ENCODE peak calls at places on chromosomes 7 and 10, in six cellular contexts. F, P, A, R, G and S are unnamed samples.

GRCh38 chr7:45897042-45897690 is 8.9 kb downstream of the IGFBP1 start:
- DNase-seq in F (no peak), R (no peak), P (no peak), G (no peak), A (peak), S (no peak)

GRCh38 chr7:159231017-159231416 is 86.3 kb upstream of the VIPR2 start:
- DNase-seq in G (no peak), F (no peak), R (no peak), P (no peak), A (no peak), S (no peak)

GRCh38 chr10:102352066-102352715 is 43.3 kb upstream of the NFKB2 start:
- DNase-seq in G (peak), P (peak), A (peak), F (peak), R (peak), S (peak)

GRCh38 chr10:133012573-133013359 is 70.4 kb upstream of the CFAP46 start:
- DNase-seq in P (peak), R (no peak), A (no peak), F (no peak), G (no peak), S (no peak)

GRCh38 chr7:76260171-76260703 is 42.2 kb upstream of the HSPB1 start:
- DNase-seq in P (peak), G (no peak), A (no peak), R (peak), F (peak), S (peak)

GRCh38 chr7:100483728-100484635 is at the start of gene NYAP1:
- DNase-seq in R (peak), F (no peak), A (peak), G (peak), P (peak), S (peak)

GRCh38 chr7:23863209-23863798 is 153.3 kb downstream of the STK31 start:
- DNase-seq in G (no peak), A (peak), F (peak), P (no peak), R (no peak), S (no peak)

GRCh38 chr7:96591159-96591899 is 118.3 kb downstream of the SEM1 start:
- DNase-seq in F (no peak), A (no peak), P (no peak), R (no peak), G (no peak), S (no peak)

GRCh38 chr7:71638108-71638507 is 506.2 kb downstream of the GALNT17 start:
- DNase-seq in A (no peak), P (peak), G (no peak), F (no peak), R (no peak), S (no peak)

GRCh38 chr7:71630521-71630920 is 498.6 kb downstream of the GALNT17 start:
- DNase-seq in A (no peak), R (no peak), G (no peak), P (no peak), F (no peak), S (no peak)

GRCh38 chr7:71637578-71637977 is 505.6 kb downstream of the GALNT17 start:
- DNase-seq in F (no peak), A (no peak), R (no peak), G (no peak), P (peak), S (no peak)

GRCh38 chr7:71636329-71636728 is 504.4 kb downstream of the GALNT17 start:
- DNase-seq in R (no peak), P (no peak), G (no peak), A (no peak), F (no peak), S (peak)

DNA sequence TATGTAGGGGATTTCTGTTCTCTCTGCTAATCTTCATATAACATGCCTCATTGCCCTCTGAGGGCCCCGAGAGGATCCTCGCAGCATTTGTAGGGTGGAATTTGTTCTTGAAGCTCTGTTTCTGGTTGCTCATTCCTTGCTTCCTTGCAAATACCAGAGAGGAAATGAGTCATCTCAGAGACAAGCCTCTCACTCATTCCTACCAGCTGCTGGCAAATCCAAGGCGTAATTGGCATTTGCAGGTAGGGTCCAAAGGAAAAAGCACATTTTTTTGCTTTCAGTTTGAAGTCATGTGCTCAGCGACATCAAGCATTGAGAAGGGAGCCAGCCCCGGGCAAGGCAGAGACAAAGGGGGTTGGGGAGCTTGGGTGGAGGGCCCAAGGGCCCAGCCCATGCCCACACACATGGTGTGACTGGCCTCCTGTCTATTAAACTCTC is 501.6 kb downstream of the GALNT17 start:
- DNase-seq in P (peak), F (no peak), R (no peak), G (no peak), A (peak), S (peak)
- H3K27ac ChIP-seq in P (no peak), F (no peak), R (peak), G (peak), A (no peak), S (no peak)

GRCh38 chr10:60849217-60849616 is 70.9 kb downstream of the CDK1 start:
- DNase-seq in P (no peak), G (peak), F (no peak), A (no peak), R (no peak), S (no peak)

GRCh38 chr10:60845038-60845437 is 66.8 kb downstream of the CDK1 start:
- DNase-seq in G (no peak), F (no peak), A (no peak), R (no peak), P (no peak), S (no peak)

GRCh38 chr10:60848126-60848525 is 69.8 kb downstream of the CDK1 start:
- DNase-seq in A (peak), F (no peak), G (peak), P (peak), R (no peak), S (peak)

GRCh38 chr10:60848680-60849079 is 70.4 kb downstream of the CDK1 start:
- DNase-seq in R (no peak), G (peak), P (no peak), F (no peak), A (no peak), S (no peak)

DNA sequence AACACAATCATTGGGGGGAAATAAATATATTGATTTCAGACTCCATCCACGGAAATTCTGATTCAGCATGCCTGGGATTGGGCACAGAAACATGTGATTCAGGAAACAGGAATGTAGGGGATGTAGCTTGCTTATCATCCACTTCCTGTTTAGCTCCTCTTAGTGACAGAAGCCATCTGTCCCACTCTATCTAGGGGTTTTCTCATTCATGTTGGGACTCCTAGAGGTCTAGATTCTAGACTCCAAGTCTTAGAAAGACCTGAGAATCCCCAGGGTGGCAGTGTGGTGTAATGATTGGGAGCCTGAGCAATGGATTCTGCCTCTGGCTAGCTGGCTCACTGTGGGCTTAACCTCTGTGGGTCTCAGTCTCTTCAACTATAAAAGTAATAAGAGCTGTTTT is 67.9 kb downstream of the CDK1 start:
- DNase-seq in R (no peak), G (no peak), A (peak), F (peak), P (peak), S (no peak)
- TF ChIP-seq CTCF in R (no peak), G (no peak), A (peak), F (peak), P (no peak), S (no peak)

DNA sequence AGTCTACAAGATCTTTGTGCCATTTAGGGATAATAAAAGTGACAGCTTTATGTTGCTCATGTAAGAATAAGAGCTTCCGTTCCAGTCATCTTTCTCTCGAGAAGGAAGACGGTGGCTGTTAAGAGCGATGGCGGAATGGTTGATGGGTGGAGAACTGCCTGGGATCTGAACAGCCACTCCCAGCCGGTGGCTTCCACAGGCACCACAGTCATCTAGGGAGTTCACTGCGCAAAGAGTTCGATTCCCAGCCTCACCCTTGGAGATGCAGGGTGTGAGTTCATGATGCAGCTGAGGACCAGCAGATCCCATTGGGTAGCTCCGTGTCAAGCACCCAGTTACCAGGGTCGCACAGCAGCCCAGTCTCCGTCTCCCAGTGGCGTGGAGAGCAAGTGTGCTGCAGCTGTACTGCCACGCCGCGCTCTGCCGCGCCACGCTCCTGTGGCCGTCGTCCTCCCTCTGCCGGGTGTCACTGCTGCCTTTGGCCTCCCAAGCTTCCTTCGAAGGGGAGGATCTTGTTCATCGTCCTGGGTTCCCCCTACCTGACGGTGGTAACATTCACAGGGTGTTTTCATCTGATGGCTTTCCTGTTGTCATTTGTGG is 7.8 kb downstream of the SUN1 start:
- DNase-seq in G (no peak), F (no peak), A (no peak), R (no peak), P (no peak), S (no peak)
- TF ChIP-seq POLR2A in G (no peak), F (no peak), A (no peak), R (no peak), P (no peak), S (no peak)

DNA sequence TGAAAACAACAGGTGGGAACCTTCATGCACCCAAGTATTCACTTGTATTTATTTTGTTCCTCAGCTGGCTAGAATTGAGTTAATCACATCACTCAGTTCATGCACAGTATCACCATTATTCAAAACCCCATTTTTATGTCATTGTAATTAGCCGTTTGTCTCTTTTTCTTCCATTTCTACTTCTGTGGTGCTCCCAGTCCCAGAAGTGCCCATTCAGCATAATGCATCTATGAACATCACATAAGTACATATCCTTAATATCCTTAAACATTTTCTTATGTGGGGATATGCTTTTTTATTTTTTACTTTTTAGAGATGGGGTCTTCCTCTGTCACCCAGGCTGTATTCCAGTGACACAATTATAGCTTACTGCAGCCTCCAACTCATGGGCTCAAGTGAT is 510.9 kb upstream of the MGMT start:
- DNase-seq in G (no peak), R (no peak), F (no peak), P (no peak), A (no peak), S (no peak)
- H3K27ac ChIP-seq in G (no peak), R (no peak), F (no peak), P (no peak), A (no peak), S (no peak)

DNA sequence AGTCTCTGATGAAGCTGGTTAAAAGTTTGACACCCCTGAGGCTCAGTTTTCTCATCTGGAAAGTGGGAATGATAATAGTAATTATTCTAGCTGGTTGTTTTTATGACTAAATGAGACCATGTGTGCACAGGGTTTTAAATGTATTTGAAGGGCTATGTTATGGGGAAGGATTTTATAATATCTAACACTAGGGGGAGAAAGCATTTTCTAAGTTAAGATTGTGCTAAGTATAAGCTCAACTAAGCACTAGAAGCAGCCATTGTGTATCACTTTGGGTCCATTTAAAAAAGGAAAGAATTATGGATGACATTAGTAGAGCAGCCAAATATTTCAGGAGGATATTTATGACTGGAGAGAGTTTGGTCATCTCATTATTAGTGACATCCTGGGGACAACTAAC is 49.5 kb upstream of the CREB5 start:
- DNase-seq in A (no peak), R (no peak), P (no peak), G (no peak), F (no peak), S (no peak)
- TF ChIP-seq CTCF in A (no peak), R (peak), P (no peak), G (no peak), F (peak), S (no peak)

GRCh38 chr7:124785994-124786393 is 20.4 kb upstream of the GPR37 start:
- DNase-seq in A (no peak), P (no peak), G (no peak), F (no peak), R (no peak), S (no peak)

GRCh38 chr7:124791876-124792446 is 26.4 kb upstream of the GPR37 start:
- DNase-seq in P (no peak), F (no peak), G (no peak), R (no peak), A (peak), S (no peak)

GRCh38 chr7:124791426-124791825 is 25.8 kb upstream of the GPR37 start:
- DNase-seq in R (no peak), G (no peak), A (no peak), P (no peak), F (no peak), S (no peak)

GRCh38 chr7:124784879-124785818 is 19.6 kb upstream of the GPR37 start:
- DNase-seq in P (peak), A (peak), R (no peak), G (peak), F (peak), S (peak)

GRCh38 chr7:124790645-124791044 is 25.1 kb upstream of the GPR37 start:
- DNase-seq in G (no peak), F (no peak), A (no peak), R (no peak), P (no peak), S (no peak)
- TF ChIP-seq POLR2A in G (no peak), F (no peak), A (no peak), R (no peak), P (no peak), S (no peak)

DNA sequence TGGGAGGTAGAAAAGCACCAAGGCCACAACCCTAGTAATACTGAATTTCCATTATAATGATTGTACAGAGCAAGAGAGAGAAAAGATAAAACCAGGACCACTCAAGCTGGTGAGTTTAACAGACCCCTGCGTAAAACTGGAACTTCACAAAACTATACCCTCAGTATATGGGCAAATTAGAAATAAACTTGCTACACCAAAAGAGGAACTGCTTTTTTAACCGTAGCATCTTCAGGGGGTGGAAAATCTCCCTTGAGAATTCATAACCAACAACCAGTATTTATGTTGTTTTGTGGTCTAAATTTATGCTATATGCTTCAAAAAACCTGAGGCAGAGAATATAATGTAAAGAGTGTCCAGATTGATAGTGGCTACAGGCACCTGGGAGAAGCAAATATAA is 171.2 kb downstream of the SGMS1 start:
- DNase-seq in R (no peak), G (no peak), F (no peak), A (no peak), P (no peak), S (no peak)
- H3K27ac ChIP-seq in R (no peak), G (no peak), F (no peak), A (no peak), P (no peak), S (no peak)

DNA sequence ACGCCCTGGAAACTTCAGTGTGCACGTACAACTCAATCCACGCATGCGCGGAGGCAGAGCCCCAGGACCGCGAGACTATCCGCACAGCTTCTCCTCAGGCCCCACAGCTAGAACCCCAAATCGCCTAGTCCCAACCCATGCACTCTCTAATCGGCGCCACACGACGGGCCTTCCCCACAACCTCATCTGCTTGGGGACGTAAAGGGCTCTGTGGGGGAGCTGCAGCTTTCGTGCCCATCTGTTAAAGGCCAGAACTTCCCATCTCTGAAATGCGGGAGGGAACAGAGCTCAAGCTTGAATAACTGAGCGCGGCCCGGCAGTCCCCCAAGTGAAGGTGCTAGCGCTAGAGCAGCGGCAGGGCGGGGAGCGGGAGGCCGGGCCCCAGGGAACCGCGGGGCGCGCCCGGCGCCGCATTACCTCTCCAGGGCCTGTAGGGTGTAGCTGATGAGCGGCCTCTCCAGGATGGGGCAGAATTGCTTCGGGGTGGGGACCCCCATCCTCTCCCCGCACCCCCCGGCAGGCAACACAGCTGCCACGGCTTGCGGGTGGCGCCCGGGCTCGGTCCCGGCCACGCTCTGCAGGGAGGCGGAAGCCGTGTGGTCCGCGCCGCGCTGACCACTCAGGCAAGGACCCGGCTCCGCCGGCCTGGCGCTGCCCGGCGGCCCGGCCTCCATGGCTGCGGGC is 547 bp downstream of the CRPPA start:
- DNase-seq in F (peak), R (peak), P (peak), G (peak), A (peak), S (peak)
- TF ChIP-seq CTCF in F (peak), R (peak), P (peak), G (no peak), A (no peak), S (peak)